ENCODE peak calls at places on chromosome 18, in six cellular contexts. B, Y, G, P, W and N are unnamed samples.

GRCh38 chr18:49697757-49698595 is 115.4 kb downstream of the ACAA2 start:
- DNase-seq in B (no peak), Y (no peak), G (no peak), P (no peak), W (peak; percentile 6), N (no peak)

GRCh38 chr18:74425161-74425560 is 31.9 kb downstream of the DIPK1C start:
- DNase-seq in B (no peak), Y (no peak), G (no peak), P (no peak), W (no peak), N (no peak)

GRCh38 chr18:48942554-48943261 is 8.1 kb downstream of the SMAD7 start:
- DNase-seq in B (no peak), Y (no peak), G (peak; percentile 86), P (no peak), W (no peak), N (peak; percentile 99)

GRCh38 chr18:21110667-21111350 is 804 bp downstream of the ROCK1 start:
- DNase-seq in B (no peak), Y (peak; percentile 76), G (peak; percentile 56), P (peak; percentile 74), W (peak; percentile 29), N (peak; percentile 47)

GRCh38 chr18:64333584-64333983 is 184.7 kb upstream of the LINC00305 start:
- DNase-seq in B (no peak), Y (no peak), G (no peak), P (no peak), W (no peak), N (no peak)

GRCh38 chr18:55524353-55525123 is 63.5 kb downstream of the TCF4 start:
- DNase-seq in B (no peak), Y (no peak), G (no peak), P (no peak), W (no peak), N (no peak)

GRCh38 chr18:77906103-77906502 is 656.5 kb downstream of the GALR1 start:
- DNase-seq in B (no peak), Y (no peak), G (no peak), P (no peak), W (no peak), N (no peak)

GRCh38 chr18:49769047-49769708 is 44.2 kb downstream of the ACAA2 start:
- DNase-seq in B (no peak), Y (no peak), G (no peak), P (no peak), W (no peak), N (no peak)

GRCh38 chr18:26357960-26358359 is 131.7 kb downstream of the TAF4B start:
- DNase-seq in B (no peak), Y (no peak), G (no peak), P (no peak), W (no peak), N (no peak)

GRCh38 chr18:27400001-27400400 is 214.9 kb upstream of the CHST9 start:
- DNase-seq in B (peak; percentile 64), Y (no peak), G (no peak), P (no peak), W (no peak), N (no peak)

GRCh38 chr18:32443356-32443755 is 27.3 kb downstream of the GAREM1 start:
- DNase-seq in B (no peak), Y (no peak), G (no peak), P (no peak), W (no peak), N (no peak)

GRCh38 chr18:68150976-68151375 is 563.9 kb downstream of the TMX3 start:
- DNase-seq in B (no peak), Y (no peak), G (no peak), P (no peak), W (no peak), N (no peak)

GRCh38 chr18:524496-524895 is 24.0 kb upstream of the COLEC12 start:
- DNase-seq in B (no peak), Y (no peak), G (peak; percentile 12), P (no peak), W (no peak), N (peak; percentile 86)

GRCh38 chr18:48802543-48803428 is 148.0 kb downstream of the SMAD7 start:
- DNase-seq in B (no peak), Y (no peak), G (peak; percentile 47), P (no peak), W (no peak), N (no peak)

GRCh38 chr18:62634471-62634870 is 80.9 kb upstream of the PHLPP1 start:
- DNase-seq in B (no peak), Y (no peak), G (no peak), P (no peak), W (no peak), N (no peak)

GRCh38 chr18:35500113-35500512 is 2.4 kb upstream of the INO80C start:
- DNase-seq in B (no peak), Y (no peak), G (no peak), P (no peak), W (no peak), N (no peak)

GRCh38 chr18:6482198-6482977 is 67.7 kb upstream of the L3MBTL4 start:
- DNase-seq in B (peak; percentile 63), Y (no peak), G (peak; percentile 85), P (no peak), W (peak; percentile 57), N (peak; percentile 53)

GRCh38 chr18:79011300-79011870 is 31.8 kb downstream of the SALL3 start:
- DNase-seq in B (no peak), Y (no peak), G (no peak), P (no peak), W (no peak), N (no peak)

GRCh38 chr18:59959079-59959478 is 59.3 kb downstream of the PMAIP1 start:
- DNase-seq in B (no peak), Y (no peak), G (no peak), P (no peak), W (no peak), N (no peak)

GRCh38 chr18:3219621-3220335 is at the start of gene MYOM1:
- DNase-seq in B (no peak), Y (no peak), G (no peak), P (no peak), W (no peak), N (no peak)

GRCh38 chr18:3214855-3215637 is 4.7 kb downstream of the MYOM1 start:
- DNase-seq in B (no peak), Y (no peak), G (no peak), P (no peak), W (no peak), N (no peak)

GRCh38 chr18:3218817-3219216 is 951 bp downstream of the MYOM1 start:
- DNase-seq in B (no peak), Y (no peak), G (no peak), P (no peak), W (no peak), N (no peak)

GRCh38 chr18:3217930-3218647 is 1.7 kb downstream of the MYOM1 start:
- DNase-seq in B (no peak), Y (no peak), G (peak; percentile 82), P (no peak), W (no peak), N (no peak)

GRCh38 chr18:3216987-3217386 is 2.8 kb downstream of the MYOM1 start:
- DNase-seq in B (no peak), Y (no peak), G (no peak), P (no peak), W (no peak), N (no peak)
- H3K4me1 ChIP-seq in B (no peaks in the 10 kb centered on the region), Y (peaks cover 4% of the 10 kb centered on the region), G (peaks cover 46% of the 10 kb centered on the region), P (peaks cover 12% of the 10 kb centered on the region), W (peaks cover 10% of the 10 kb centered on the region), N (no peaks in the 10 kb centered on the region)

DNA sequence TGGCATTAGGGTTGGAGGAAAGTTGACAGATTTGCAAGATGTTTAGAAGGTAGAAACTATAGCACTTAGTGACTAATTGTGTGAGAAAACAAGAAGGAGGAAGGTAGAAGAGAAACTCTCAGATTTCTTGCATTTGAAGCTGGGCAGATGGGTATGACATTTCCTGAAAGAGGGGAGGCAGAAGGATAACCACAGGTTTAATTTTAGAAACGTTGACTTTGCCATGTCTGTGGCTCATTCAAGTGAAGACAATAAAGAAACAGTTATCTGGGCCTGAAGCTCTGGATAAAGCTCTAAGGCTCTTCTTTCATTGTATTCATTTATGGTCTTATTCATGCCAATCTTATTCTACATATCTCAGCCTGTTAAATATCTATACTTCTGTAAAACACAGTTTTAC is 138.6 kb downstream of the RIT2 start:
- DNase-seq in B (no peak), Y (no peak), G (no peak), P (no peak), W (no peak), N (no peak)
- H3K4me1 ChIP-seq in B (no peaks in the 10 kb centered on the region), Y (no peaks in the 10 kb centered on the region), G (peaks cover 9% of the 10 kb centered on the region), P (no peaks in the 10 kb centered on the region), W (peaks cover 13% of the 10 kb centered on the region), N (no peaks in the 10 kb centered on the region)

DNA sequence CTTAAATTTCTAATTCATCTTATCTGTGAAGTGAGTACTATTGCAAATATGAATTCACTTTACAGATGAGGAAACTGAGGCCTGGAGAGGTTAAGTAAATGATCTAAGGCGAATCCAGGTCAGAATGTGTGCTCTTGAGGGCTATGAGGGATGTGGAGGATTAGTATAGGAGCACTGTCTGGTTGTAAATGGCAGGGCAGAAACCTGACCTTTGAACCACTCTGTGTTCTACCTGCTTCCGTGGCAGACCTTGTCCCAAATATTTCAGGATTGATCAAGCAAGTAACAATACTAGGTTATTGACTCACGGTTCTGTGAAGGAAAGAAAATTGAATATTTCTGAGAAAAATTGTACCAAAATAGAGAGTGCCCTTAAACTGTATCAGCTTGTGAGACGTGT is 74.7 kb downstream of the PTPRM start:
- DNase-seq in B (no peak), Y (no peak), G (no peak), P (no peak), W (no peak), N (no peak)
- H3K4me1 ChIP-seq in B (peaks cover 3% of the 10 kb centered on the region), Y (no peaks in the 10 kb centered on the region), G (no peaks in the 10 kb centered on the region), P (no peaks in the 10 kb centered on the region), W (no peaks in the 10 kb centered on the region), N (no peaks in the 10 kb centered on the region)

GRCh38 chr18:13318644-13319501 is 100.3 kb downstream of the LDLRAD4 start:
- DNase-seq in B (no peak), Y (no peak), G (no peak), P (no peak), W (no peak), N (peak; percentile 8)
- H3K4me1 ChIP-seq in B (no peaks in the 10 kb centered on the region), Y (no peaks in the 10 kb centered on the region), G (no peaks in the 10 kb centered on the region), P (peaks cover 2% of the 10 kb centered on the region), W (no peaks in the 10 kb centered on the region), N (no peaks in the 10 kb centered on the region)